ENCODE peak calls at places on chromosomes 11 and 22, in four cellular contexts. M is K562, J is suprapubic skin, R is prostate gland. K is an unnamed sample.

GRCh38 chr11:61926235-61926634 is 8.9 kb upstream of the RAB3IL1 start:
- DNase-seq in M (no peak), J (no peak), R (no peak), K (no peak)

GRCh38 chr11:61041755-61042518 is 60.4 kb upstream of the CD5 start:
- DNase-seq in M (no peak), J (no peak), R (no peak), K (no peak)

GRCh38 chr22:44331881-44332714 is 19.3 kb upstream of the SHISAL1 start:
- DNase-seq in M (no peak), J (no peak), R (no peak), K (no peak)

GRCh38 chr11:108508653-108509593 is 10.7 kb upstream of the POGLUT3 start:
- DNase-seq in M (no peak), J (no peak), R (no peak), K (no peak)

GRCh38 chr22:22207845-22208564 is 36.6 kb upstream of the VPREB1 start:
- DNase-seq in M (peak), J (no peak), R (peak), K (peak)

GRCh38 chr11:88042238-88043032 is 132.8 kb downstream of the RAB38 start:
- DNase-seq in M (no peak), J (no peak), R (no peak), K (no peak)

GRCh38 chr11:106950067-106950491 is 68.2 kb downstream of the GUCY1A2 start:
- DNase-seq in M (no peak), J (no peak), R (no peak), K (no peak)

GRCh38 chr11:367956-368413 is 1.3 kb upstream of the B4GALNT4 start:
- DNase-seq in M (no peak), J (no peak), R (no peak), K (no peak)

GRCh38 chr11:117084992-117085391 is 13.2 kb downstream of the SIK3 start:
- DNase-seq in M (no peak), J (no peak), R (no peak), K (no peak)

GRCh38 chr22:25113316-25113721 is 86.3 kb upstream of the CRYBB3 start:
- DNase-seq in M (no peak), J (no peak), R (no peak), K (peak)

GRCh38 chr11:80155412-80156017 is 714.7 kb upstream of the TENM4 start:
- DNase-seq in M (peak), J (no peak), R (no peak), K (no peak)

GRCh38 chr11:123429851-123430735 is at the start of gene GRAMD1B:
- DNase-seq in M (no peak), J (no peak), R (no peak), K (peak)

GRCh38 chr11:131955901-131956300 is 585.5 kb downstream of the NTM start:
- DNase-seq in M (no peak), J (no peak), R (no peak), K (no peak)

GRCh38 chr22:23773247-23774113 is 831 bp downstream of the MMP11 start:
- DNase-seq in M (no peak), J (no peak), R (no peak), K (no peak)

GRCh38 chr22:37304595-37305343 is 22.5 kb downstream of the CYTH4 start:
- DNase-seq in M (peak), J (no peak), R (no peak), K (no peak)

GRCh38 chr11:31110825-31111224 is 258.7 kb downstream of the DCDC1 start:
- DNase-seq in M (no peak), J (no peak), R (no peak), K (no peak)

GRCh38 chr11:86477495-86478155 is 102.9 kb downstream of the CCDC81 start:
- DNase-seq in M (peak), J (no peak), R (no peak), K (no peak)

GRCh38 chr22:47377926-47378560 is 615.6 kb downstream of the TBC1D22A start:
- DNase-seq in M (no peak), J (no peak), R (no peak), K (no peak)

GRCh38 chr11:101446238-101446637 is 137.6 kb downstream of the TRPC6 start:
- DNase-seq in M (no peak), J (no peak), R (no peak), K (no peak)

GRCh38 chr11:101618691-101619090 is 34.9 kb upstream of the TRPC6 start:
- DNase-seq in M (no peak), J (no peak), R (no peak), K (no peak)

GRCh38 chr11:77580712-77581337 is 8.9 kb upstream of the AQP11 start:
- DNase-seq in M (no peak), J (no peak), R (no peak), K (no peak)

GRCh38 chr11:35662061-35662648 is 420 bp upstream of the TRIM44 start:
- DNase-seq in M (no peak), J (no peak), R (no peak), K (peak)

GRCh38 chr11:126341760-126342161 is 13.7 kb upstream of the ST3GAL4 start:
- DNase-seq in M (peak), J (no peak), R (no peak), K (no peak)

GRCh38 chr11:43833657-43834073 is 47.0 kb upstream of the ALKBH3 start:
- DNase-seq in M (no peak), J (no peak), R (no peak), K (no peak)

GRCh38 chr11:47254381-47254780 is 3.4 kb upstream of the NR1H3 start:
- DNase-seq in M (no peak), J (no peak), R (no peak), K (no peak)

GRCh38 chr11:8202428-8203160 is 33.8 kb upstream of the RIC3 start:
- DNase-seq in M (no peak), J (peak), R (no peak), K (no peak)

GRCh38 chr11:37811349-37811748 is 1213.3 kb upstream of the RAG2 start:
- DNase-seq in M (no peak), J (no peak), R (no peak), K (no peak)

GRCh38 chr11:114090976-114091375 is 31.5 kb downstream of the ZBTB16 start:
- DNase-seq in M (no peak), J (no peak), R (no peak), K (no peak)

GRCh38 chr22:40189979-40190378 is 12.3 kb downstream of the TNRC6B start:
- DNase-seq in M (no peak), J (no peak), R (no peak), K (no peak)

GRCh38 chr11:3217751-3218482 is 696 bp downstream of the MRGPRG start:
- DNase-seq in M (no peak), J (peak), R (no peak), K (peak)

GRCh38 chr22:36197065-36197440 is 4.6 kb downstream of the APOL4 start:
- DNase-seq in M (peak), J (no peak), R (no peak), K (no peak)

GRCh38 chr22:24189249-24190158 is 8.2 kb downstream of the SUSD2 start:
- DNase-seq in M (peak), J (no peak), R (peak), K (peak)

GRCh38 chr11:78605296-78605695 is 30.6 kb upstream of the NARS2 start:
- DNase-seq in M (no peak), J (no peak), R (no peak), K (no peak)

GRCh38 chr11:1197431-1197885 is 25.4 kb upstream of the MUC5B start:
- DNase-seq in M (peak), J (peak), R (no peak), K (peak)

GRCh38 chr22:17512960-17513359 is 50.3 kb upstream of the SLC25A18 start:
- DNase-seq in M (no peak), J (no peak), R (no peak), K (no peak)

GRCh38 chr22:43275545-43275981 is 67.6 kb downstream of the SCUBE1 start:
- DNase-seq in M (peak), J (no peak), R (no peak), K (no peak)

GRCh38 chr11:47253660-47254059 is 4.1 kb upstream of the NR1H3 start:
- DNase-seq in M (no peak), J (no peak), R (no peak), K (no peak)

GRCh38 chr11:86119062-86119461 is 50.2 kb upstream of the PICALM start:
- DNase-seq in M (no peak), J (no peak), R (no peak), K (no peak)

GRCh38 chr11:121929581-121929980 is 186.4 kb downstream of the BLID start:
- DNase-seq in M (no peak), J (no peak), R (no peak), K (no peak)

DNA sequence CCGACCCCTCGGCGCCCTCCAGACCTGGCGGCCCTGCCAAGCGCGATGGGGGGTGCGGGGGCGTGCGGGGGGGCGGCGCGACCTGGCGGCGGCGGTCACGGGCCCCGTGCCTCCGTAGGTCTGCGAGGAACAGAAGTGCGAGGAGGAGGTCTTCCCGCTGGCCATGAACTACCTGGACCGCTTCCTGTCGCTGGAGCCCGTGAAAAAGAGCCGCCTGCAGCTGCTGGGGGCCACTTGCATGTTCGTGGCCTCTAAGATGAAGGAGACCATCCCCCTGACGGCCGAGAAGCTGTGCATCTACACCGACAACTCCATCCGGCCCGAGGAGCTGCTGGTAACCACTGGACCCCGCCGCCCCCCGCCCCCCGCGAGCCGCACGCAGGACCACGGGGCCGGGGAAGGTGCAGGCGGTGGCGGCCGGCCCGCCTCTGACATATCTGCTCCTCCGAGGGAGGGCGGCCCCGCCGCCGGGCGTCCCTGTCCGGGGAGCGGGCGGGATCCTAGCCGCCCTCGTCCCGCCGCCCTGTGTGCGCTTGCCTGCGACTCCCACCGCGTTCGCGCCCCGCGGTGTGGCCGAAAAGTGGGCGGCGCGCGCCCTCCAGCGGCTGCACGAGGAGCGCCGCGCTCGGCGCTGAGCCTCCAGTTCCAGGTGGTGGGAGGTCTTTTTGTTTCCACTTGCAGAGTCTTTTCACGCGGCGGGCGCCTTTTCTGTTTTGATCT is 2.1 kb downstream of the CCND1 start:
- DNase-seq in M (peak), J (peak), R (peak), K (peak)
- H3K27ac ChIP-seq in M (peak), J (peak), R (peak), K (peak)

GRCh38 chr11:67303132-67303988 is at the start of gene SSH3:
- DNase-seq in M (no peak), J (peak), R (peak), K (peak)
- TF ChIP-seq POLR2A in M (no peak), J (no peak), R (peak), K (peak)

GRCh38 chr22:29206372-29207230 is 905 bp downstream of the EMID1 start:
- DNase-seq in M (no peak), J (no peak), R (no peak), K (no peak)

GRCh38 chr22:29204617-29205183 is 996 bp upstream of the EMID1 start:
- DNase-seq in M (no peak), J (no peak), R (no peak), K (no peak)

GRCh38 chr22:29205260-29205597 is 467 bp upstream of the EMID1 start:
- DNase-seq in M (no peak), J (no peak), R (no peak), K (no peak)

GRCh38 chr22:29207231-29207550 is 1.5 kb downstream of the EMID1 start:
- DNase-seq in M (no peak), J (no peak), R (no peak), K (no peak)

DNA sequence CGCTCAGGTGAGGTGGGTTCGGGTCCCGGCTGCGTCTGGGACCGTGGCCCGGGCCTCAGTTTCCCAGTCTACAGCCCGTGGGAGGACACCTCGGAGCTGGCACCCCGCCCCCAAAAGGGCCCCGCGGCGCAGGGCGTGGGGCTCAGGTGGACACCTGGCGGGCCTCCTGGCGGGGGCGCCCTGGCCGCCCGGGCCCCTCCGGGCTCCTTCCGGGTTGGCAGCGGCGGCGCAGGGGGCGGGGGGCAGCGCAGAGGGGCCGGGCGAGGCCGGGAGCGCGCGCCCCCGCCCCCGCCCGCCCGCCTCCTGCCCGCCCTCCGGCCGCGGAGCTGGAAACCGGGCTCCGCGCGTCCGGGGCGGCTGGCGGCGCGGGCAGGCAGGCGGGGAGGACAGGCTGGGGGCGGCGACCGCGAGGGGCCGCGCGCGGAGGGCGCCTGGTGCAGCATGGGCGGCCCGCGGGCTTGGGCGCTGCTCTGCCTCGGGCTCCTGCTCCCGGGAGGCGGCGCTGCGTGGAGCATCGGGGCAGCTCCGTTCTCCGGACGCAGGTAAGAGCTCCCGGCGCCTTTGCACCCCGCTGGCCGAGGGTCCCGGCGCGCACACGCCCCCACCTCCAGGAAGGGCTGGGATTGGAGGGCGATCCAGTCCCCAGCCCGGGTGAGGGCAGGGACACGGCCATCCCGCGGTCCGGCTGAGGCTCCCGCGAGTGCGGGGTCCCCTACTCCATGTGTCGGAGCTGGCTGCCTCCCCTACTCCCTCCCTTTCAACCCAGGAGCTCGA is at the start of gene EMID1:
- DNase-seq in M (peak), J (no peak), R (no peak), K (no peak)
- TF ChIP-seq CTCF in M (peak), J (no peak), R (no peak), K (peak)

DNA sequence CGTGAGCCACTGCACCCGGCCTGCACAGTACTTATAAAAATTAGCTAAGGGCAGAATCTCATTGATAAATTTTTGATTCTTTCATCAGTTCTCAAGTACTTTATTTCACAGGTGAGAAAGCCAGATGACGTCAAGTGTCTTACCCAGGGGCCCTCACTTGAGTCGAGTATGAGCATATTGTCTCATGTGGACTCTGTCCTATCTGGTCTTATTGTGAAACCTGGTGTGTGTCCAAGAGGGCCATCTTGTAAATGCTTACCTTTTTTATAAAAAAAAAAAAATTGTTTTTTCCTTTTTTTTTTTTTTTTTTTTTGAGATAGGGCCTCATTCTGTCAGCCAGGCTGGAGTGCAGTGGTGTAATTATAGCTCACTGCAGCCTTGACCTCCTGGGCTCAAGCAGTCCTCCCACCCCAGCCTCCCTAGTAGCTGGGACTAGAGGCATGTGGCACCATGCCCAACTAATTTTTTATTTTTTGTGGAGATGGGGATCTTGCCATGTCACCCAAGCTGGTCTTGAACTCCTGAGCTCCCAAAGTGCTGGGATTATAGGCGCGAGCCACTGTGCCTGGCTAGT is 6.0 kb downstream of the ACO2 start:
- DNase-seq in M (no peak), J (no peak), R (no peak), K (no peak)
- H3K27ac ChIP-seq in M (no peak), J (no peak), R (no peak), K (peak)